ENCODE peak calls at places on chromosomes 1 and 21, in four cellular contexts. One of them, this sample, is unnamed.

GRCh38 chr21:42621828-42622199 is 31.6 kb upstream of the PDE9A start:
- DNase-seq in epithelial cell of esophagus: no peak
- DNase-seq in body of pancreas: no peak
- DNase-seq in PC-3: no peak
- DNase-seq in this sample: no peak

GRCh38 chr1:8712413-8713229 is 104.8 kb downstream of the RERE start:
- DNase-seq in body of pancreas: no peak
- DNase-seq in epithelial cell of esophagus: peak; percentile 71
- DNase-seq in PC-3: peak; percentile 88
- DNase-seq in this sample: peak; percentile 88

GRCh38 chr21:35256468-35256988 is 207.4 kb upstream of the RUNX1 start:
- DNase-seq in PC-3: peak; percentile 98
- DNase-seq in epithelial cell of esophagus: peak; percentile 95
- DNase-seq in body of pancreas: peak; percentile 85
- DNase-seq in this sample: peak; percentile 99

GRCh38 chr1:18530567-18531502 is 50.1 kb downstream of the KLHDC7A start:
- DNase-seq in PC-3: peak; percentile 32
- DNase-seq in body of pancreas: peak; percentile 8
- DNase-seq in epithelial cell of esophagus: no peak
- DNase-seq in this sample: peak; percentile 12

GRCh38 chr21:38661296-38662223 is 144.2 kb upstream of the ETS2 start:
- DNase-seq in epithelial cell of esophagus: peak; percentile 20
- DNase-seq in body of pancreas: no peak
- DNase-seq in PC-3: no peak
- DNase-seq in this sample: no peak

GRCh38 chr1:157626099-157626498 is 28.2 kb upstream of the FCRL4 start:
- DNase-seq in PC-3: peak; percentile 20
- DNase-seq in epithelial cell of esophagus: peak; percentile 32
- DNase-seq in body of pancreas: no peak
- DNase-seq in this sample: peak; percentile 64

GRCh38 chr1:235910357-235911299 is 43.9 kb upstream of the LYST start:
- DNase-seq in epithelial cell of esophagus: peak; percentile 96
- DNase-seq in body of pancreas: no peak
- DNase-seq in PC-3: peak; percentile 92
- DNase-seq in this sample: peak; percentile 97

GRCh38 chr1:212980123-212980800 is 29.9 kb downstream of the VASH2 start:
- DNase-seq in epithelial cell of esophagus: no peak
- DNase-seq in PC-3: no peak
- DNase-seq in body of pancreas: no peak
- DNase-seq in this sample: no peak

GRCh38 chr1:26897351-26897750 is 2.9 kb downstream of the GPATCH3 start:
- DNase-seq in body of pancreas: no peak
- DNase-seq in PC-3: no peak
- DNase-seq in epithelial cell of esophagus: no peak
- DNase-seq in this sample: no peak

GRCh38 chr1:82806133-82806532 is 1005.4 kb downstream of the ADGRL2 start:
- DNase-seq in epithelial cell of esophagus: peak; percentile 18
- DNase-seq in body of pancreas: no peak
- DNase-seq in PC-3: no peak
- DNase-seq in this sample: no peak

GRCh38 chr1:97192872-97193572 is 471.4 kb downstream of the PTBP2 start:
- DNase-seq in PC-3: peak; percentile 98
- DNase-seq in epithelial cell of esophagus: peak; percentile 94
- DNase-seq in body of pancreas: no peak
- DNase-seq in this sample: peak; percentile 92

GRCh38 chr1:18736958-18737357 is 106.3 kb downstream of the PAX7 start:
- DNase-seq in PC-3: no peak
- DNase-seq in epithelial cell of esophagus: no peak
- DNase-seq in body of pancreas: no peak
- DNase-seq in this sample: no peak

GRCh38 chr1:150566589-150567340 is 12.6 kb downstream of the MCL1 start:
- DNase-seq in body of pancreas: no peak
- DNase-seq in PC-3: no peak
- DNase-seq in epithelial cell of esophagus: no peak
- DNase-seq in this sample: peak; percentile 17

GRCh38 chr1:112396668-112397025 is 633 bp downstream of the CTTNBP2NL start:
- DNase-seq in body of pancreas: no peak
- DNase-seq in PC-3: no peak
- DNase-seq in epithelial cell of esophagus: peak; percentile 26
- DNase-seq in this sample: peak; percentile 26

GRCh38 chr1:169563650-169564049 is 22.6 kb downstream of the F5 start:
- DNase-seq in epithelial cell of esophagus: no peak
- DNase-seq in PC-3: no peak
- DNase-seq in body of pancreas: no peak
- DNase-seq in this sample: no peak

GRCh38 chr1:181396171-181396670 is 87.1 kb upstream of the CACNA1E start:
- DNase-seq in body of pancreas: no peak
- DNase-seq in PC-3: no peak
- DNase-seq in epithelial cell of esophagus: no peak
- DNase-seq in this sample: no peak

GRCh38 chr1:152188673-152189591 is 29.9 kb upstream of the RPTN start:
- DNase-seq in body of pancreas: peak; percentile 83
- DNase-seq in PC-3: peak; percentile 78
- DNase-seq in epithelial cell of esophagus: peak; percentile 79
- DNase-seq in this sample: peak; percentile 78

GRCh38 chr21:27219068-27219467 is 252.2 kb upstream of the ADAMTS5 start:
- DNase-seq in body of pancreas: no peak
- DNase-seq in PC-3: peak; percentile 44
- DNase-seq in epithelial cell of esophagus: peak; percentile 73
- DNase-seq in this sample: peak; percentile 82

GRCh38 chr21:36297938-36298572 is 21.9 kb upstream of the MORC3 start:
- DNase-seq in body of pancreas: peak; percentile 18
- DNase-seq in epithelial cell of esophagus: peak; percentile 96
- DNase-seq in PC-3: peak; percentile 74
- DNase-seq in this sample: peak; percentile 22

GRCh38 chr1:150567717-150568561 is 11.5 kb downstream of the MCL1 start:
- DNase-seq in body of pancreas: peak; percentile 94
- DNase-seq in epithelial cell of esophagus: peak; percentile 99
- DNase-seq in PC-3: peak; percentile 93
- DNase-seq in this sample: peak; percentile 100

GRCh38 chr1:247357062-247357780 is 25.6 kb upstream of the ZNF496 start:
- DNase-seq in epithelial cell of esophagus: no peak
- DNase-seq in body of pancreas: no peak
- DNase-seq in PC-3: no peak
- DNase-seq in this sample: no peak

GRCh38 chr1:9481048-9481447 is 58.2 kb upstream of the SLC25A33 start:
- DNase-seq in epithelial cell of esophagus: peak; percentile 37
- DNase-seq in body of pancreas: no peak
- DNase-seq in PC-3: no peak
- DNase-seq in this sample: peak; percentile 65

GRCh38 chr1:112956503-112957132 is 622 bp upstream of the SLC16A1 start:
- DNase-seq in epithelial cell of esophagus: peak; percentile 43
- DNase-seq in PC-3: no peak
- DNase-seq in body of pancreas: peak; percentile 13
- DNase-seq in this sample: peak; percentile 59

GRCh38 chr21:15491100-15491499 is 238.7 kb upstream of the USP25 start:
- DNase-seq in PC-3: no peak
- DNase-seq in body of pancreas: no peak
- DNase-seq in epithelial cell of esophagus: no peak
- DNase-seq in this sample: no peak

GRCh38 chr1:221829327-221830011 is 87.6 kb upstream of the DUSP10 start:
- DNase-seq in PC-3: peak; percentile 82
- DNase-seq in body of pancreas: no peak
- DNase-seq in epithelial cell of esophagus: peak; percentile 91
- DNase-seq in this sample: peak; percentile 96

GRCh38 chr1:171563675-171564074 is 58.4 kb upstream of the MYOCOS start:
- DNase-seq in PC-3: peak; percentile 55
- DNase-seq in body of pancreas: no peak
- DNase-seq in epithelial cell of esophagus: peak; percentile 64
- DNase-seq in this sample: no peak

GRCh38 chr1:50829010-50829958 is 130.8 kb downstream of the FAF1 start:
- DNase-seq in PC-3: no peak
- DNase-seq in body of pancreas: no peak
- DNase-seq in epithelial cell of esophagus: no peak
- DNase-seq in this sample: no peak

GRCh38 chr1:53327183-53327941 is 508 bp downstream of the LRP8 start:
- DNase-seq in PC-3: peak; percentile 16
- DNase-seq in epithelial cell of esophagus: peak; percentile 33
- DNase-seq in body of pancreas: peak; percentile 18
- DNase-seq in this sample: peak; percentile 46

GRCh38 chr1:32249831-32250525 is 1.1 kb upstream of the LCK start:
- DNase-seq in body of pancreas: no peak
- DNase-seq in epithelial cell of esophagus: peak; percentile 68
- DNase-seq in PC-3: no peak
- DNase-seq in this sample: no peak

GRCh38 chr1:182795563-182796228 is 6.1 kb downstream of the NPL start:
- DNase-seq in body of pancreas: no peak
- DNase-seq in epithelial cell of esophagus: peak; percentile 87
- DNase-seq in PC-3: no peak
- DNase-seq in this sample: no peak

GRCh38 chr1:169594391-169594790 is 8.1 kb upstream of the F5 start:
- DNase-seq in PC-3: no peak
- DNase-seq in body of pancreas: no peak
- DNase-seq in epithelial cell of esophagus: no peak
- DNase-seq in this sample: no peak

GRCh38 chr1:26887125-26887524 is 3.0 kb downstream of the GPN2 start:
- DNase-seq in body of pancreas: no peak
- DNase-seq in PC-3: peak; percentile 66
- DNase-seq in epithelial cell of esophagus: peak; percentile 59
- DNase-seq in this sample: peak; percentile 48

GRCh38 chr1:230067871-230068814 is 1.1 kb downstream of the GALNT2 start:
- DNase-seq in body of pancreas: no peak
- DNase-seq in epithelial cell of esophagus: peak; percentile 33
- DNase-seq in PC-3: peak; percentile 41
- DNase-seq in this sample: peak; percentile 60

GRCh38 chr1:45337630-45338320 is 2.2 kb upstream of the TOE1 start:
- DNase-seq in body of pancreas: no peak
- DNase-seq in PC-3: peak; percentile 57
- DNase-seq in epithelial cell of esophagus: no peak
- DNase-seq in this sample: no peak

GRCh38 chr1:200258447-200259375 is 151.1 kb downstream of the ZNF281 start:
- DNase-seq in body of pancreas: no peak
- DNase-seq in epithelial cell of esophagus: peak; percentile 48
- DNase-seq in PC-3: peak; percentile 82
- DNase-seq in this sample: peak; percentile 62

GRCh38 chr21:27580276-27580675 is 613.4 kb upstream of the ADAMTS5 start:
- DNase-seq in epithelial cell of esophagus: peak; percentile 33
- DNase-seq in PC-3: peak; percentile 58
- DNase-seq in body of pancreas: no peak
- DNase-seq in this sample: no peak

GRCh38 chr21:25561668-25562641 is 45.3 kb downstream of the MRPL39 start:
- DNase-seq in PC-3: no peak
- DNase-seq in epithelial cell of esophagus: peak; percentile 59
- DNase-seq in body of pancreas: peak; percentile 32
- DNase-seq in this sample: no peak
- TF ChIP-seq CTCF in PC-3: no peak
- TF ChIP-seq CTCF in epithelial cell of esophagus: peak; percentile 13
- TF ChIP-seq CTCF in body of pancreas: no peak
- TF ChIP-seq CTCF in this sample: no peak

DNA sequence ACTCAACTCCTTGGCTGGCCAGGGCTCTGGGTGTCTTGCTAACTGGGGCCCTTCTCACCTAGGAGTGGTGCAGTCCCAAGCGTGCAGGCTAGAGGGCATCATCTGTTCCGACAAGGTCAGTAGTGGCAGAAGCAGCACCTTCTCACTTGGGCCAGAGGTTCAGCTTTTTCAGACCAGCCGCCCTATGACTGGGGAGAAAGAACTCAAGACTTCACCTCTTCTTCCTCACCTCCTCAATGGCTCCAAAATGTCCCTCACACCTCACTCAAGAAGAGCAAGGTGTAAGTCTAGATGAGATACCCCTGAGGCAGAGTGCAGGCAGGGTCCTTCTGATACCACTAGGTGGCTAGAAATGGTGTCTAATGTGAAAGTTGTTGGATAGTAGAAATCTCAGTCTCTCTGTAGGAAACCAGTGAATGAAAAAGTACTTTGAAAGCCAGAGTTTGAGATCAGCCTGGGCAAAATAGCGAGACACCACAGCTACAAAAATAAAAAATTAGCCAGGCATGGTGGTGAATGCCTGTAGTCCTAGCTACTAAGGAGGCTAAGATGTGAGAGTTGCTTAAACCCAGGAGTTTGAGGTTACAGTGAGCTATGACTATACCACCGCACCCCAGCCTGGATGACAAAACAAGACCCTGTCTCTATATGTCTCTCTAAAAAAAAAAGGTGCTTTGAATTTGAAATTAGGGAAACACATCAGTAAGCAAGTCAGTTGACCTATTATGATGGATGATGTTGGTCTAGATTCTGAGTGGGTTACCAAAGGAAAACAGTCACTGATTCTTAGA is 8.6 kb upstream of the IL20 start:
- DNase-seq in body of pancreas: no peak
- DNase-seq in epithelial cell of esophagus: no peak
- DNase-seq in PC-3: peak; percentile 51
- DNase-seq in this sample: peak; percentile 54
- TF ChIP-seq CTCF in body of pancreas: no peak
- TF ChIP-seq CTCF in epithelial cell of esophagus: no peak
- TF ChIP-seq CTCF in PC-3: peak; percentile 85
- TF ChIP-seq CTCF in this sample: peak; percentile 17

GRCh38 chr1:78089015-78089414 is 43.2 kb downstream of the GIPC2 start:
- DNase-seq in PC-3: no peak
- DNase-seq in epithelial cell of esophagus: no peak
- DNase-seq in body of pancreas: no peak
- DNase-seq in this sample: no peak
- TF ChIP-seq CTCF in PC-3: no peak
- TF ChIP-seq CTCF in epithelial cell of esophagus: no peak
- TF ChIP-seq CTCF in body of pancreas: no peak
- TF ChIP-seq CTCF in this sample: no peak

DNA sequence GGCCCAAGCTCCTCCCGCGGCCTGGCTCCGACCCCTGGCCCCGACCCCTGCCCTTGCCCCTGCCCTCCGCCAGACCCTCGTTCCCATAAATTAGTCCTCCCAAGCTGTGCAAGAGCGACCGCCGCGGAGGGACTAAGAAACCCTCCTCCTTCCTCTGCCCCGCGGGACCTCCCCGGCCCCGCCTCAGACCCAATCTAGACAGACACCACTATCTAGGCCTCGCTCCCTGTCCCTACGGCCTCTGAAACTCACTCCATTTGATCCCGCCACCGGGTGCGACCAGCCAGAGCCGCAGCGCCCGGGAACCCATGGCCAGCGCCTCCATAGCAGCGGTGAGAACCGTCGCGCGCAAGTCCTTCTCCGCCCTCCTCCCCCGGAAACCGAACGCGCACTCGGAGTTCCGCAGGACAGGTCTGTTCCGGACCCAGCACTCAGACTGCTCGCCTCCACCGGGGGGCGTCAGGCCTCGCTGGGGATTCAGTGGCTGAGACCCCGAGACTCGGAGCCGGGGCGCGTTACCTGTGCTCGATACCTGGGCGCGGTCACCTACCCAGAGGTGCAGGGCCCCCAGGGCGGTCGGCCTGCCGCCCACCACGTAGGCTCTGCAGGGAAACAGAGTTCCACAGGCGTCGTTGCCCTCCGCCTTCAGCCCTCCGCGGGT is at the start of gene MRPL39:
- DNase-seq in epithelial cell of esophagus: peak; percentile 93
- DNase-seq in body of pancreas: peak; percentile 82
- DNase-seq in PC-3: peak; percentile 91
- DNase-seq in this sample: peak; percentile 88
- TF ChIP-seq CTCF in epithelial cell of esophagus: peak; percentile 56
- TF ChIP-seq CTCF in body of pancreas: peak; percentile 23
- TF ChIP-seq CTCF in PC-3: peak; percentile 70
- TF ChIP-seq CTCF in this sample: peak; percentile 68